ENCODE peak calls at places on chromosomes 6 and 20, in six cellular contexts. H is adrenal gland, R is lung, Z is heart right ventricle, A is colonic mucosa, I is pancreas. Q is an unnamed sample. For H3K4me1 and H3K27me3, the result is how much of the 10 kb centered on the place peaks cover.

GRCh38 chr6:7919871-7920270 is 9.3 kb upstream of the TXNDC5 start:
- DNase-seq in H (peak), R (no peak), Z (no peak), A (no peak), I (no peak), Q (no peak)

GRCh38 chr20:20638877-20639276 is 73.6 kb downstream of the RALGAPA2 start:
- DNase-seq in H (no peak), R (no peak), Z (no peak), A (no peak), I (no peak), Q (no peak)

GRCh38 chr20:33970229-33970628 is 23.5 kb upstream of the RALY start:
- DNase-seq in H (no peak), R (no peak), Z (no peak), A (no peak), I (no peak), Q (no peak)

GRCh38 chr6:152305672-152306071 is 331.5 kb downstream of the SYNE1 start:
- DNase-seq in H (no peak), R (no peak), Z (no peak), A (no peak), I (no peak), Q (no peak)

GRCh38 chr20:1272368-1273155 is 6.5 kb downstream of the SNPH start:
- DNase-seq in H (no peak), R (no peak), Z (no peak), A (no peak), I (no peak), Q (no peak)

GRCh38 chr6:41519748-41520699 is 26.2 kb upstream of the FOXP4 start:
- DNase-seq in H (no peak), R (no peak), Z (no peak), A (peak), I (no peak), Q (no peak)

GRCh38 chr6:117613920-117614535 is 11.7 kb upstream of the GOPC start:
- DNase-seq in H (no peak), R (no peak), Z (no peak), A (no peak), I (no peak), Q (no peak)

GRCh38 chr6:29663300-29664039 is 6.6 kb downstream of the MOG start:
- DNase-seq in H (no peak), R (no peak), Z (no peak), A (no peak), I (no peak), Q (no peak)

GRCh38 chr6:65088575-65088974 is 618.5 kb downstream of the EYS start:
- DNase-seq in H (no peak), R (no peak), Z (no peak), A (no peak), I (no peak), Q (no peak)

GRCh38 chr20:24979036-24979960 is 13.3 kb downstream of the APMAP start:
- DNase-seq in H (no peak), R (no peak), Z (no peak), A (peak), I (no peak), Q (no peak)

GRCh38 chr20:45857836-45858250 is 429 bp downstream of the ZSWIM3 start:
- DNase-seq in H (no peak), R (no peak), Z (no peak), A (no peak), I (no peak), Q (no peak)

GRCh38 chr6:26592649-26593048 is 4.1 kb upstream of the ABT1 start:
- DNase-seq in H (no peak), R (no peak), Z (no peak), A (no peak), I (no peak), Q (no peak)

GRCh38 chr6:46098678-46099077 is 31.1 kb upstream of the ENPP4 start:
- DNase-seq in H (peak), R (no peak), Z (peak), A (peak), I (peak), Q (no peak)

GRCh38 chr20:64168381-64169088 is 4.3 kb downstream of the MYT1 start:
- DNase-seq in H (no peak), R (no peak), Z (no peak), A (no peak), I (no peak), Q (no peak)

GRCh38 chr6:64034840-64035656 is 399.4 kb downstream of the PHF3 start:
- DNase-seq in H (no peak), R (no peak), Z (no peak), A (no peak), I (no peak), Q (no peak)

GRCh38 chr20:58994390-58995159 is 12.5 kb downstream of the CTSZ start:
- DNase-seq in H (no peak), R (no peak), Z (no peak), A (no peak), I (no peak), Q (no peak)

GRCh38 chr6:160427312-160428068 is 79.3 kb downstream of the SLC22A3 start:
- DNase-seq in H (no peak), R (no peak), Z (no peak), A (no peak), I (peak), Q (no peak)

GRCh38 chr6:158014505-158015187 is 33.0 kb downstream of the SYNJ2 start:
- DNase-seq in H (no peak), R (no peak), Z (no peak), A (no peak), I (no peak), Q (no peak)
- H3K27ac ChIP-seq in H (no peak), R (no peak), Z (peak), A (no peak), I (no peak), Q (no peak)

GRCh38 chr6:116404706-116405105 is 34.0 kb downstream of the DSE start:
- DNase-seq in H (no peak), R (no peak), Z (no peak), A (no peak), I (no peak), Q (no peak)

GRCh38 chr6:116406678-116407345 is 36.1 kb downstream of the DSE start:
- DNase-seq in H (no peak), R (no peak), Z (no peak), A (no peak), I (no peak), Q (no peak)

GRCh38 chr6:116403205-116403604 is 32.5 kb downstream of the DSE start:
- DNase-seq in H (no peak), R (no peak), Z (no peak), A (no peak), I (no peak), Q (no peak)

GRCh38 chr6:116405663-116406329 is 35.0 kb downstream of the DSE start:
- DNase-seq in H (no peak), R (no peak), Z (no peak), A (no peak), I (no peak), Q (no peak)

DNA sequence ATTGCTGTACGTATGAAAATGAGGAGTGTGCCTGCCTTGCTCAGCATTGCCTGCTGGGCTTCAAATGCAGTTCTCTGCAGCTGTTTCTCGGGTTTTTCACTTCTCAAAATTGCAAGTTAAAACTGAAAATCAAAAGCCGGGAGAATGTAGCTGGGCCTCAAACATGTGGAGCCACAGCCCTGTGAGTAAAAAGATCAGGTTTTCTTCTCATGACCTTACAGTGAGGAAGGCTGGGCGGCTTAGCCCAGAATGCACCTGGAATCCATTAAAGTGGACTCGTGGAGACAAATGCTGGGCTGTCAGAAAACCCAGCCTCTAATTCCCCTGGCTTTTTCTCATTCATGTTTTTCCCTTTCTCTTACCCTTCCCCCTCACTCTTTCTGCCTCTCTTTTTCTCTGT is 34.4 kb downstream of the DSE start:
- DNase-seq in H (no peak), R (no peak), Z (no peak), A (no peak), I (no peak), Q (no peak)
- H3K4me1 ChIP-seq in H (under half), R (under half), Z (under half), A (under half), I (under half), Q (under half)

GRCh38 chr20:54162378-54162777 is 11.4 kb downstream of the CYP24A1 start:
- DNase-seq in H (no peak), R (no peak), Z (no peak), A (no peak), I (no peak), Q (no peak)
- H3K27me3 ChIP-seq in H (under half), R (under half), Z (under half), A (under half), I (under half), Q (under half)

DNA sequence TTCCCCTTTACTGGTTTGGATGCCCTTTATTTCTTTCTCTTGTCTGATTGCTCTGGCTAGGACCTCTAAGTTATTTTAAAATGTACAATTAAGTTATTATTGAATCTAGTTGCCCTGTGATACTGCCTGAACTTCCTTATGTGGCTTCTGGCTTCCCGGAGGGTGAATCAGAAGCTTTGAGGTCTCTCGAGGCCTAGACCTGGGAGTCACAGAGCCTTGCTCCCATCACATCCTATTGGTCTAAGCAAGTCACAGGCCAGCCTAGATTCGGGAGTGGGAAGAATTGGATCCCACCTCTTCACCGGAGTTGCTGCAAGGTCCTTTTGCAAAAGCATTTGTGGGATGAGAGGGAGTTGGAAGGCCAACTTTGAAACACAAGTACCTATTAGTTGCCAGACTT is 15.2 kb downstream of the BCAS4 start:
- DNase-seq in H (no peak), R (no peak), Z (no peak), A (no peak), I (no peak), Q (no peak)
- H3K27ac ChIP-seq in H (no peak), R (no peak), Z (no peak), A (no peak), I (no peak), Q (no peak)

GRCh38 chr20:47676219-47676721 is 109.0 kb downstream of the SULF2 start:
- DNase-seq in H (no peak), R (no peak), Z (no peak), A (no peak), I (no peak), Q (no peak)
- H3K4me1 ChIP-seq in H (under half), R (under half), Z (under half), A (under half), I (under half), Q (under half)

Q was measured in CD8-positive, alpha-beta memory T cell.